ENCODE peak calls at places on chromosomes 2 and 18, in five cellular contexts. W, Y, H, T and B are unnamed samples.

GRCh38 chr2:232075859-232076258 is 114.3 kb downstream of the DIS3L2 start:
- DNase-seq in W (no peak), Y (no peak), H (no peak), T (no peak), B (peak)

GRCh38 chr18:54479365-54479764 is 111.7 kb upstream of the DYNAP start:
- DNase-seq in W (no peak), Y (no peak), H (no peak), T (no peak), B (peak)

GRCh38 chr18:55387139-55387984 is 200.6 kb downstream of the TCF4 start:
- DNase-seq in W (no peak), Y (no peak), H (no peak), T (no peak), B (no peak)

GRCh38 chr2:216777637-216778273 is 82.1 kb downstream of the TNP1 start:
- DNase-seq in W (no peak), Y (peak), H (no peak), T (no peak), B (peak)

GRCh38 chr18:59867337-59868104 is 32.3 kb upstream of the PMAIP1 start:
- DNase-seq in W (no peak), Y (no peak), H (no peak), T (no peak), B (no peak)

GRCh38 chr2:219658447-219658846 is 31.0 kb downstream of the SLC4A3 start:
- DNase-seq in W (no peak), Y (no peak), H (no peak), T (no peak), B (no peak)

GRCh38 chr18:50649821-50650220 is 89.9 kb downstream of the MAPK4 start:
- DNase-seq in W (no peak), Y (no peak), H (no peak), T (peak), B (no peak)

GRCh38 chr2:137123241-137123640 is 357.9 kb downstream of the THSD7B start:
- DNase-seq in W (no peak), Y (no peak), H (no peak), T (no peak), B (no peak)

GRCh38 chr2:176554107-176555048 is 285.1 kb downstream of the MTX2 start:
- DNase-seq in W (peak), Y (peak), H (no peak), T (no peak), B (no peak)

GRCh38 chr2:225091336-225091735 is 49.1 kb upstream of the DOCK10 start:
- DNase-seq in W (peak), Y (no peak), H (no peak), T (no peak), B (no peak)

GRCh38 chr2:18208956-18209355 is 330.5 kb downstream of the KCNS3 start:
- DNase-seq in W (no peak), Y (no peak), H (no peak), T (no peak), B (no peak)

GRCh38 chr2:216721141-216721540 is 25.8 kb upstream of the IGFBP5 start:
- DNase-seq in W (no peak), Y (no peak), H (no peak), T (no peak), B (no peak)

GRCh38 chr18:62071071-62071470 is 115.8 kb downstream of the PIGN start:
- DNase-seq in W (no peak), Y (no peak), H (no peak), T (no peak), B (no peak)

GRCh38 chr2:168964251-168964807 is 63.2 kb downstream of the G6PC2 start:
- DNase-seq in W (no peak), Y (no peak), H (no peak), T (no peak), B (no peak)

GRCh38 chr2:53353372-53354111 is 414.1 kb upstream of the CHAC2 start:
- DNase-seq in W (no peak), Y (peak), H (no peak), T (no peak), B (no peak)

GRCh38 chr2:12718662-12719399 is 2.1 kb downstream of the TRIB2 start:
- DNase-seq in W (no peak), Y (no peak), H (no peak), T (no peak), B (no peak)

GRCh38 chr2:10327896-10328666 is 25.4 kb downstream of the HPCAL1 start:
- DNase-seq in W (no peak), Y (no peak), H (no peak), T (no peak), B (no peak)

GRCh38 chr2:221005338-221005737 is 566.8 kb downstream of the EPHA4 start:
- DNase-seq in W (no peak), Y (no peak), H (no peak), T (no peak), B (no peak)

GRCh38 chr2:143433158-143433557 is 303.9 kb downstream of the ARHGAP15 start:
- DNase-seq in W (no peak), Y (no peak), H (no peak), T (no peak), B (no peak)

GRCh38 chr2:7577769-7578168 is 660.6 kb downstream of the RNF144A start:
- DNase-seq in W (no peak), Y (no peak), H (no peak), T (no peak), B (no peak)

GRCh38 chr18:45398448-45398847 is 216.8 kb upstream of the SLC14A2 start:
- DNase-seq in W (no peak), Y (no peak), H (no peak), T (no peak), B (no peak)

GRCh38 chr18:519019-519879 is 18.7 kb upstream of the COLEC12 start:
- DNase-seq in W (peak), Y (peak), H (no peak), T (peak), B (no peak)

GRCh38 chr2:125736306-125736705 is 919.7 kb upstream of the GYPC start:
- DNase-seq in W (no peak), Y (no peak), H (no peak), T (no peak), B (no peak)

GRCh38 chr18:45839415-45840395 is 14.2 kb downstream of the SIGLEC15 start:
- DNase-seq in W (peak), Y (peak), H (peak), T (no peak), B (no peak)

GRCh38 chr2:164495491-164496223 is 125.6 kb downstream of the GRB14 start:
- DNase-seq in W (no peak), Y (peak), H (no peak), T (no peak), B (peak)

GRCh38 chr18:77096936-77097886 is 35.4 kb downstream of the MBP start:
- DNase-seq in W (no peak), Y (no peak), H (no peak), T (no peak), B (no peak)

GRCh38 chr2:147792966-147793617 is 51.7 kb upstream of the ACVR2A start:
- DNase-seq in W (no peak), Y (no peak), H (no peak), T (no peak), B (no peak)

GRCh38 chr18:49094979-49095632 is 144.3 kb upstream of the SMAD7 start:
- DNase-seq in W (peak), Y (peak), H (no peak), T (no peak), B (no peak)

GRCh38 chr2:137165968-137166367 is 400.6 kb downstream of the THSD7B start:
- DNase-seq in W (no peak), Y (no peak), H (no peak), T (no peak), B (no peak)

GRCh38 chr2:216183459-216183858 is 74.3 kb downstream of the XRCC5 start:
- DNase-seq in W (no peak), Y (peak), H (no peak), T (no peak), B (no peak)

GRCh38 chr18:58156516-58156915 is 112.5 kb downstream of the NEDD4L start:
- DNase-seq in W (no peak), Y (no peak), H (no peak), T (no peak), B (no peak)

GRCh38 chr2:64177315-64177714 is 33.1 kb upstream of the PELI1 start:
- DNase-seq in W (no peak), Y (no peak), H (no peak), T (no peak), B (no peak)

GRCh38 chr2:36172828-36173227 is 182.8 kb upstream of the CRIM1 start:
- DNase-seq in W (no peak), Y (no peak), H (no peak), T (no peak), B (no peak)

GRCh38 chr2:121063471-121063870 is 221.5 kb downstream of the TFCP2L1 start:
- DNase-seq in W (no peak), Y (no peak), H (no peak), T (no peak), B (no peak)
- H3K4me3 ChIP-seq in W (no peak), Y (no peak), H (no peak), T (no peak), B (no peak)

GRCh38 chr2:172712251-172712650 is 23.4 kb upstream of the RAPGEF4 start:
- DNase-seq in W (no peak), Y (no peak), H (no peak), T (no peak), B (no peak)

GRCh38 chr2:172708247-172708646 is 27.4 kb upstream of the RAPGEF4 start:
- DNase-seq in W (no peak), Y (no peak), H (no peak), T (no peak), B (no peak)

GRCh38 chr2:172711110-172711509 is 24.5 kb upstream of the RAPGEF4 start:
- DNase-seq in W (no peak), Y (no peak), H (no peak), T (no peak), B (no peak)

GRCh38 chr2:172709566-172710291 is 25.9 kb upstream of the RAPGEF4 start:
- DNase-seq in W (no peak), Y (no peak), H (no peak), T (no peak), B (no peak)

GRCh38 chr2:172710584-172711024 is 25.0 kb upstream of the RAPGEF4 start:
- DNase-seq in W (peak), Y (peak), H (no peak), T (no peak), B (no peak)
- TF ChIP-seq CTCF in W (peak), Y (peak), H (peak), T (peak), B (peak)

GRCh38 chr2:167942495-167943081 is 304.8 kb downstream of the STK39 start:
- DNase-seq in W (no peak), Y (no peak), H (no peak), T (no peak), B (no peak)

GRCh38 chr2:167940361-167940744 is 307.0 kb downstream of the STK39 start:
- DNase-seq in W (no peak), Y (no peak), H (no peak), T (no peak), B (no peak)

GRCh38 chr2:167939513-167940360 is 307.7 kb downstream of the STK39 start:
- DNase-seq in W (no peak), Y (peak), H (no peak), T (no peak), B (no peak)

GRCh38 chr2:167941604-167942003 is 305.8 kb downstream of the STK39 start:
- DNase-seq in W (no peak), Y (no peak), H (no peak), T (no peak), B (no peak)

GRCh38 chr2:167940745-167941507 is 306.5 kb downstream of the STK39 start:
- DNase-seq in W (no peak), Y (no peak), H (no peak), T (no peak), B (no peak)
- H3K4me3 ChIP-seq in W (no peak), Y (no peak), H (no peak), T (no peak), B (no peak)

GRCh38 chr18:25672490-25672889 is 320.5 kb upstream of the ZNF521 start:
- DNase-seq in W (no peak), Y (peak), H (no peak), T (no peak), B (no peak)
- TF ChIP-seq CTCF in W (no peak), Y (no peak), H (no peak), T (no peak), B (peak)